ENCODE peak calls at places on chromosome 2, in six cellular contexts. Q is GM12892, X is K562, M is HepG2, G is GM12878, L is H1. I is an unnamed sample.

GRCh38 chr2:10432315-10433181 is 15.6 kb downstream of the ODC1 start:
- DNase-seq in X (peak), M (no peak), Q (no peak), L (no peak), G (no peak), I (no peak)

GRCh38 chr2:224969095-224969494 is 73.2 kb downstream of the DOCK10 start:
- DNase-seq in G (no peak), M (no peak), X (no peak), L (no peak), Q (no peak), I (no peak)

GRCh38 chr2:174342600-174343342 is 8.0 kb downstream of the SP9 start:
- DNase-seq in Q (no peak), M (no peak), G (no peak), X (no peak), L (no peak), I (no peak)

GRCh38 chr2:98676742-98677141 is 54.2 kb downstream of the MGAT4A start:
- DNase-seq in X (no peak), G (no peak), L (no peak), Q (no peak), M (no peak), I (no peak)

GRCh38 chr2:66433945-66434678 is 813 bp upstream of the MEIS1 start:
- DNase-seq in M (peak), G (no peak), Q (no peak), L (no peak), X (peak), I (no peak)

GRCh38 chr2:69203166-69203985 is 183.7 kb downstream of the GFPT1 start:
- DNase-seq in L (no peak), M (peak), X (no peak), G (no peak), Q (no peak), I (no peak)

GRCh38 chr2:229531594-229531993 is 182.8 kb downstream of the DNER start:
- DNase-seq in Q (no peak), G (no peak), L (no peak), M (no peak), X (no peak), I (no peak)

GRCh38 chr2:44268259-44268649 is 7.0 kb upstream of the SLC3A1 start:
- DNase-seq in M (no peak), X (no peak), L (no peak), G (no peak), Q (no peak), I (no peak)

GRCh38 chr2:188326669-188327301 is 35.1 kb downstream of the GULP1 start:
- DNase-seq in M (no peak), X (peak), Q (no peak), G (no peak), L (no peak), I (no peak)

GRCh38 chr2:120852200-120852815 is 116.6 kb downstream of the GLI2 start:
- DNase-seq in M (no peak), G (no peak), X (no peak), Q (no peak), L (no peak), I (no peak)

DNA sequence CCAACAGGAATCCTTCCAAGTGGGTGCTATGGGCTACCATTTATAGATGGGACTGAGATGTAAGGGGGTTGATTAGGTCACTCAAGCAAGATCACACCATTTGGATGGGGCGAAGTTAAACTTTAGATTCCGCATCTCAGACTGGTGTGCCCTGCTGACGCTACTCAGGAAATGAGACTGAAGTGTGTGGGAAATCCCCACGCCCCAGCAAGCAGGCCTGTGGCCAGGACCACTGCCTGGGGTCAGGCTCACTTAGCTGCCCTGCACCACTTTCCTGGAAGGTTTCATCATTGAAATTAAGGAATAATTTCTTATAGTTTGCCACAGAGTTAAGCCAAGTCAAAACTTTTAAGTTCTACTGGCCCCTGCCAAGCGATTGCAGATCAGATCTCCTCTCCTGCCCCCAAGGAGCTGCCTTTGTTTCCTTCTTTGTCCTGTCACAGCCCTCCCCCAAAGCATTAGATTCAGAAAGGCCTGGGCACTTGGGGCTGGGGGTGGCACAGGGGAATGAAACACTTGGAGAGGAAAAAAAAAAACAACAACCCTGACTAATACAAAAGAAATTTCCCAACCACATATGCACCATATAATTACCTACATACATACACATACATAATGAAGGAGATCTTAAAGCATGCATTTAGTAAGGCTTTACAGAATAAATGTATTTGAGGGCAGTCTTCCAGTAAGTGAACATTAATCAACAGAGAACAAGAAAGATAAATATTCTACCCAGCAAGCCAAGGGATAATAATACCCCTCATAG is 70.2 kb upstream of the PPP1CB start:
- DNase-seq in G (peak), M (no peak), X (no peak), Q (peak), L (no peak), I (peak)
- TF ChIP-seq TAF1 in G (no peak), M (no peak), X (no peak), Q (no peak), L (no peak), I (no peak)

GRCh38 chr2:189580662-189581353 is at the start of gene SLC40A1:
- DNase-seq in M (peak), Q (peak), X (peak), L (no peak), G (no peak), I (peak)

GRCh38 chr2:189580267-189580661 is 322 bp downstream of the SLC40A1 start:
- DNase-seq in Q (peak), M (peak), G (no peak), X (peak), L (no peak), I (no peak)

GRCh38 chr2:189584662-189585061 is 4.1 kb upstream of the SLC40A1 start:
- DNase-seq in L (no peak), G (no peak), Q (no peak), M (no peak), X (no peak), I (no peak)

GRCh38 chr2:189581354-189582139 is 961 bp upstream of the SLC40A1 start:
- DNase-seq in X (peak), M (peak), G (no peak), Q (peak), L (no peak), I (no peak)

GRCh38 chr2:189582140-189582825 is 1.7 kb upstream of the SLC40A1 start:
- DNase-seq in G (no peak), M (no peak), Q (no peak), L (no peak), X (no peak), I (no peak)
- TF ChIP-seq POLR2A in G (no peak), M (no peak), Q (no peak), L (no peak), X (peak), I (no peak)

DNA sequence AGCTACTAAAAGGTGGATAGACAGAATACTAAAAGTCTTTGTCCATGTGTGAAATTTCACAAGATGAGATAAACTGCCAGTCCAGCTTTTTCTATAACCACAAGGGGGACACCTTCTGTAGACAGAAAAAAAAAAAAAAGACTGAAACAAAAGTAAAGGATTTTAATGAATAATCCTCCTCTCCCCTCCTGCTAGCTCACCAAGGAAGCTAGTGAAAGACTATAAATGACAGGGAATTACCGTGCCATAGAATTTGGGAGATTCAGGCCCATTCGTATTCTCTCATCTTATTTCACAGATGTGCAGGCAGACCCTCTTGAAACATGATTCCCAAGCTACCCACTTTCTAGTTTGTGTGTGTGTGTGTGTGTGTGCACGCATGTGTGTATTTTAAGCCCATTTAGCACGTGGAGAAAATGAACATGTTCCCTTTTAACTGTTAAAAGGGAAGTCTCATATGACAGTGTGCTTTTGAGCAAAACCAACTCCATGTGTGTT is 36.3 kb upstream of the SLC8A1 start:
- DNase-seq in Q (no peak), L (no peak), X (no peak), G (no peak), M (peak), I (no peak)
- TF ChIP-seq TAF1 in Q (no peak), L (no peak), X (no peak), G (no peak), M (no peak), I (no peak)

GRCh38 chr2:36461039-36461681 is 105.6 kb downstream of the CRIM1 start:
- DNase-seq in X (no peak), Q (no peak), M (peak), L (no peak), G (peak), I (no peak)
- TF ChIP-seq POLR2A in X (no peak), Q (no peak), M (no peak), L (no peak), G (no peak), I (no peak)

GRCh38 chr2:50995610-50996009 is 36.3 kb downstream of the NRXN1 start:
- DNase-seq in Q (no peak), M (no peak), X (no peak), L (no peak), G (no peak), I (no peak)
- TF ChIP-seq TAF1 in Q (no peak), M (no peak), X (no peak), L (no peak), G (no peak), I (no peak)

GRCh38 chr2:218396688-218397501 is 2.8 kb upstream of the CTDSP1 start:
- DNase-seq in M (peak), L (no peak), Q (no peak), G (no peak), X (peak), I (no peak)
- TF ChIP-seq POLR2A in M (peak), L (no peak), Q (no peak), G (no peak), X (no peak), I (no peak)

GRCh38 chr2:28357055-28357454 is 35.6 kb upstream of the FOSL2 start:
- DNase-seq in M (no peak), X (no peak), Q (no peak), L (no peak), G (no peak), I (no peak)

GRCh38 chr2:28358668-28359201 is 33.9 kb upstream of the FOSL2 start:
- DNase-seq in L (no peak), M (no peak), Q (no peak), G (no peak), X (no peak), I (no peak)

GRCh38 chr2:28356095-28356911 is 36.4 kb upstream of the FOSL2 start:
- DNase-seq in L (no peak), X (peak), Q (no peak), M (no peak), G (no peak), I (no peak)

GRCh38 chr2:28359222-28360065 is 33.2 kb upstream of the FOSL2 start:
- DNase-seq in X (peak), G (peak), M (peak), L (no peak), Q (peak), I (peak)

GRCh38 chr2:28357948-28358667 is 34.5 kb upstream of the FOSL2 start:
- DNase-seq in G (no peak), L (no peak), M (no peak), Q (no peak), X (no peak), I (no peak)
- TF ChIP-seq TAF1 in G (no peak), L (no peak), M (no peak), Q (no peak), X (no peak), I (no peak)

GRCh38 chr2:143725425-143725824 is 596.2 kb downstream of the ARHGAP15 start:
- DNase-seq in G (no peak), L (no peak), Q (no peak), M (no peak), X (no peak), I (no peak)
- TF ChIP-seq POLR2A in G (no peak), L (no peak), Q (no peak), M (no peak), X (no peak), I (no peak)